ENCODE peak calls at places on chromosome 12, in six cellular contexts. X is HepG2, S is K562, R is HCT116, L is upper lobe of left lung, A is GM12878. Y is an unnamed sample.

GRCh38 chr12:4800555-4800954 is 80.4 kb downstream of the GALNT8 start:
- ATAC-seq in X (no peak), S (no peak), R (no peak), L (no peak), A (no peak), Y (no peak)

GRCh38 chr12:80517655-80518054 is 73.6 kb downstream of the PTPRQ start:
- ATAC-seq in X (no peak), S (no peak), R (no peak), L (no peak), A (no peak), Y (no peak)

GRCh38 chr12:34105392-34105933 is 83.2 kb downstream of the ALG10 start:
- ATAC-seq in X (no peak), S (no peak), R (no peak), L (no peak), A (no peak), Y (no peak)

GRCh38 chr12:75361408-75361807 is 26.9 kb downstream of the GLIPR1L1 start:
- ATAC-seq in X (no peak), S (no peak), R (no peak), L (no peak), A (no peak), Y (no peak)

GRCh38 chr12:45907955-45908354 is 82.4 kb downstream of the SCAF11 start:
- ATAC-seq in X (no peak), S (no peak), R (no peak), L (no peak), A (peak; percentile 69), Y (no peak)

GRCh38 chr12:116066381-116067230 is 210.9 kb downstream of the MED13L start:
- ATAC-seq in X (no peak), S (peak; percentile 80), R (peak; percentile 79), L (no peak), A (peak; percentile 84), Y (no peak)

GRCh38 chr12:32559434-32559833 is 119.7 kb upstream of the DNM1L start:
- ATAC-seq in X (no peak), S (no peak), R (no peak), L (no peak), A (no peak), Y (no peak)

GRCh38 chr12:38713294-38713693 is 192.1 kb downstream of the CPNE8 start:
- ATAC-seq in X (no peak), S (no peak), R (no peak), L (no peak), A (no peak), Y (no peak)

GRCh38 chr12:3947781-3948180 is 74.6 kb upstream of the PARP11 start:
- ATAC-seq in X (no peak), S (no peak), R (no peak), L (no peak), A (no peak), Y (no peak)

GRCh38 chr12:84738481-84738972 is 174.1 kb downstream of the SLC6A15 start:
- ATAC-seq in X (no peak), S (no peak), R (no peak), L (no peak), A (no peak), Y (no peak)

GRCh38 chr12:124588689-124589318 is 21.4 kb upstream of the NCOR2 start:
- ATAC-seq in X (no peak), S (peak; percentile 58), R (peak; percentile 48), L (no peak), A (no peak), Y (peak; percentile 81)

GRCh38 chr12:64180951-64181350 is 41.1 kb downstream of the KICS2 start:
- ATAC-seq in X (no peak), S (no peak), R (peak; percentile 63), L (peak; percentile 58), A (no peak), Y (peak; percentile 42)

GRCh38 chr12:100279159-100279558 is 12.2 kb downstream of the SCYL2 start:
- ATAC-seq in X (peak; percentile 37), S (peak; percentile 83), R (no peak), L (no peak), A (no peak), Y (no peak)

GRCh38 chr12:116160196-116160595 is 117.3 kb downstream of the MED13L start:
- ATAC-seq in X (no peak), S (peak; percentile 47), R (peak; percentile 80), L (no peak), A (no peak), Y (no peak)

GRCh38 chr12:22312336-22312735 is 22.2 kb downstream of the ST8SIA1 start:
- ATAC-seq in X (no peak), S (no peak), R (no peak), L (peak; percentile 51), A (no peak), Y (no peak)

GRCh38 chr12:131901431-131902331 is 7.3 kb downstream of the ULK1 start:
- ATAC-seq in X (no peak), S (peak; percentile 26), R (peak; percentile 7), L (peak; percentile 49), A (no peak), Y (peak; percentile 23)

GRCh38 chr12:101566318-101566717 is 28.5 kb upstream of the MYBPC1 start:
- ATAC-seq in X (no peak), S (no peak), R (peak; percentile 21), L (no peak), A (no peak), Y (no peak)

GRCh38 chr12:112823582-112824149 is 32.1 kb downstream of the RPH3A start:
- ATAC-seq in X (no peak), S (peak; percentile 70), R (peak; percentile 88), L (no peak), A (no peak), Y (no peak)

GRCh38 chr12:132116709-132117557 is 27.2 kb downstream of the DDX51 start:
- ATAC-seq in X (peak; percentile 22), S (no peak), R (no peak), L (peak; percentile 28), A (no peak), Y (no peak)

GRCh38 chr12:96258451-96258933 is 64.3 kb downstream of the ELK3 start:
- ATAC-seq in X (no peak), S (no peak), R (no peak), L (peak; percentile 12), A (peak; percentile 35), Y (peak; percentile 29)

GRCh38 chr12:127121494-127122070 is 1145.4 kb upstream of the TMEM132C start:
- ATAC-seq in X (no peak), S (no peak), R (no peak), L (no peak), A (no peak), Y (no peak)

GRCh38 chr12:12323118-12323517 is 26.9 kb downstream of the MANSC1 start:
- ATAC-seq in X (no peak), S (no peak), R (no peak), L (no peak), A (no peak), Y (no peak)

GRCh38 chr12:49548481-49548821 is 9.6 kb downstream of the KCNH3 start:
- ATAC-seq in X (no peak), S (no peak), R (no peak), L (no peak), A (no peak), Y (no peak)

GRCh38 chr12:26340649-26341048 is 145.3 kb downstream of the SSPN start:
- ATAC-seq in X (no peak), S (no peak), R (no peak), L (peak; percentile 74), A (peak; percentile 87), Y (peak; percentile 70)

GRCh38 chr12:47995976-47996375 is 8.3 kb downstream of the COL2A1 start:
- ATAC-seq in X (no peak), S (no peak), R (no peak), L (no peak), A (no peak), Y (no peak)

GRCh38 chr12:76032043-76032981 is 736 bp upstream of the PHLDA1 start:
- ATAC-seq in X (peak; percentile 23), S (peak; percentile 62), R (peak; percentile 0), L (peak; percentile 61), A (peak; percentile 35), Y (peak; percentile 42)

GRCh38 chr12:26319511-26319910 is 124.1 kb downstream of the SSPN start:
- ATAC-seq in X (peak; percentile 21), S (no peak), R (no peak), L (no peak), A (no peak), Y (peak; percentile 89)

GRCh38 chr12:114945351-114945750 is 261.4 kb upstream of the TBX3 start:
- ATAC-seq in X (no peak), S (no peak), R (no peak), L (no peak), A (no peak), Y (no peak)

GRCh38 chr12:40207551-40207950 is 17.2 kb upstream of the LRRK2 start:
- ATAC-seq in X (no peak), S (no peak), R (no peak), L (no peak), A (no peak), Y (no peak)

GRCh38 chr12:104974626-104975290 is 11.4 kb upstream of the NOPCHAP1 start:
- ATAC-seq in X (no peak), S (no peak), R (no peak), L (no peak), A (peak; percentile 100), Y (peak; percentile 41)

GRCh38 chr12:85836716-85837100 is 499 bp upstream of the RASSF9 start:
- ATAC-seq in X (no peak), S (no peak), R (no peak), L (peak; percentile 68), A (peak; percentile 21), Y (no peak)

GRCh38 chr12:24838531-24838950 is 110.4 kb downstream of the BCAT1 start:
- ATAC-seq in X (no peak), S (no peak), R (no peak), L (peak; percentile 74), A (peak; percentile 72), Y (peak; percentile 87)

GRCh38 chr12:123134755-123135282 is 16.1 kb downstream of the PITPNM2 start:
- ATAC-seq in X (no peak), S (no peak), R (no peak), L (no peak), A (no peak), Y (no peak)
- TF ChIP-seq POLR2A in X (no peak), S (no peak), R (no peak), L (no peak), A (no peak), Y (no peak)

GRCh38 chr12:54017845-54018607 is 9.2 kb downstream of the HOXC8 start:
- ATAC-seq in X (peak; percentile 85), S (peak; percentile 88), R (peak; percentile 80), L (peak; percentile 50), A (peak; percentile 92), Y (peak; percentile 83)
- H3K27ac ChIP-seq in X (no peak overlapping the region), S (peak overlapping the region; percentile 86), R (peak overlapping the region; percentile 94), L (no peak overlapping the region), A (peak overlapping the region; percentile 80), Y (no peak overlapping the region)

DNA sequence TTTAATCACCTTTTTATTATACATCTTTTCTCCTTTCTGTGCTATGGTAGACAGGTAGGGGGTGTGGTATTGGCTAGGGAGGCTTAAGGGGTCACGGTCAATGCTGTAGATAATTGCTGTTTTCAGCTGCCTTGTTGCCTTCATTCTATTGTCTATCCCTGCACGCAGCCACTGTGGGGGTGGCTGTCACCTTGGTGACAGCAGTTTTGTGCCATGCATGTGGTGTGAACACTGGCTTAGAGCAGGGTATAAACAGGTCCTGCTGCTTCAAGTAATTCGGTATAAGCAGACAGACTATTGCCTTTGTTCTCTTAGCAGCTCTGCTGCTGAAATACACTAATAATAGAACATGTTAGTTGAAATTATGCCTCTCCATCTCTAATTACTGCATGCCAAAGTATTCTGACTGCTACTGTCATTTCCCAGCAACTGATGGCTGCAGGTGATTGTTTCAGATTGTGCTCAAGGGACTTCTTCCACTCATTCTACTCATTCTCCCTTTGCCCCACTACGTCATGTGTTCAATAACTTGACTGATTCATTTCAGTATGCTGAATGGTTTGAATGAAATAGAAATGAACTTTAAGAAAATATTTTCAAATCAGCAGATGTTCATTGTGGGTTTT is 34.6 kb downstream of the PTPRO start:
- ATAC-seq in X (no peak), S (no peak), R (no peak), L (no peak), A (no peak), Y (no peak)
- TF ChIP-seq POLR2AphosphoS5 in X (no peak), S (no peak), R (no peak), L (no peak), A (no peak), Y (no peak)

GRCh38 chr12:69601962-69602685 is 8.6 kb downstream of the LRRC10 start:
- ATAC-seq in X (no peak), S (peak; percentile 47), R (peak; percentile 43), L (no peak), A (peak; percentile 11), Y (no peak)
- TF ChIP-seq POLR2A in X (no peak), S (peak; percentile 65), R (no peak), L (no peak), A (no peak), Y (no peak)

Y was measured in gastroesophageal sphincter.